ENCODE peak calls at places on chromosome 20, in seven cellular contexts. One of them, this sample, is unnamed. For H3K4me1, the result is how much of the 10 kb centered on the place peaks cover.

GRCh38 chr20:60203451-60203850 is 245.2 kb downstream of the CDH26 start:
- DNase-seq in heart right ventricle: no peak
- DNase-seq in lower lobe of right lung: no peak
- DNase-seq in gastrocnemius medialis: no peak
- DNase-seq in NT2/D1: no peak
- DNase-seq in OCI-LY7: no peak
- DNase-seq in pancreas: no peak
- DNase-seq in this sample: no peak

GRCh38 chr20:49405062-49405683 is 77.3 kb downstream of the KCNB1 start:
- DNase-seq in heart right ventricle: no peak
- DNase-seq in lower lobe of right lung: no peak
- DNase-seq in gastrocnemius medialis: no peak
- DNase-seq in NT2/D1: no peak
- DNase-seq in OCI-LY7: no peak
- DNase-seq in pancreas: no peak
- DNase-seq in this sample: no peak

GRCh38 chr20:32547753-32548034 is 37.4 kb downstream of the NOL4L start:
- DNase-seq in heart right ventricle: no peak
- DNase-seq in lower lobe of right lung: no peak
- DNase-seq in gastrocnemius medialis: no peak
- DNase-seq in NT2/D1: no peak
- DNase-seq in OCI-LY7: no peak
- DNase-seq in pancreas: no peak
- DNase-seq in this sample: no peak

GRCh38 chr20:41180599-41181333 is 43.4 kb downstream of the PLCG1 start:
- DNase-seq in heart right ventricle: peak
- DNase-seq in lower lobe of right lung: peak
- DNase-seq in gastrocnemius medialis: peak
- DNase-seq in NT2/D1: no peak
- DNase-seq in OCI-LY7: no peak
- DNase-seq in pancreas: no peak
- DNase-seq in this sample: no peak

GRCh38 chr20:62219101-62219991 is 732 bp downstream of the HRH3 start:
- DNase-seq in heart right ventricle: no peak
- DNase-seq in lower lobe of right lung: no peak
- DNase-seq in gastrocnemius medialis: no peak
- DNase-seq in NT2/D1: no peak
- DNase-seq in OCI-LY7: no peak
- DNase-seq in pancreas: no peak
- DNase-seq in this sample: no peak

GRCh38 chr20:48783533-48784272 is 44.1 kb downstream of the PREX1 start:
- DNase-seq in heart right ventricle: no peak
- DNase-seq in lower lobe of right lung: no peak
- DNase-seq in gastrocnemius medialis: no peak
- DNase-seq in NT2/D1: no peak
- DNase-seq in OCI-LY7: peak
- DNase-seq in pancreas: peak
- DNase-seq in this sample: no peak

GRCh38 chr20:53581444-53582311 is 12.0 kb downstream of the ZNF217 start:
- DNase-seq in heart right ventricle: no peak
- DNase-seq in lower lobe of right lung: peak
- DNase-seq in gastrocnemius medialis: no peak
- DNase-seq in NT2/D1: no peak
- DNase-seq in OCI-LY7: peak
- DNase-seq in pancreas: no peak
- DNase-seq in this sample: no peak

GRCh38 chr20:37534401-37535157 is 6.9 kb upstream of the BLCAP start:
- DNase-seq in heart right ventricle: peak
- DNase-seq in lower lobe of right lung: no peak
- DNase-seq in gastrocnemius medialis: no peak
- DNase-seq in NT2/D1: peak
- DNase-seq in OCI-LY7: peak
- DNase-seq in pancreas: no peak
- DNase-seq in this sample: peak

GRCh38 chr20:1818895-1819294 is 76.3 kb upstream of the SIRPA start:
- DNase-seq in heart right ventricle: no peak
- DNase-seq in lower lobe of right lung: no peak
- DNase-seq in gastrocnemius medialis: no peak
- DNase-seq in NT2/D1: peak
- DNase-seq in OCI-LY7: no peak
- DNase-seq in pancreas: no peak
- DNase-seq in this sample: peak

GRCh38 chr20:1817577-1818211 is 77.5 kb upstream of the SIRPA start:
- DNase-seq in heart right ventricle: no peak
- DNase-seq in lower lobe of right lung: no peak
- DNase-seq in gastrocnemius medialis: no peak
- DNase-seq in NT2/D1: no peak
- DNase-seq in OCI-LY7: no peak
- DNase-seq in pancreas: no peak
- DNase-seq in this sample: no peak

GRCh38 chr20:1818247-1818840 is 76.9 kb upstream of the SIRPA start:
- DNase-seq in heart right ventricle: no peak
- DNase-seq in lower lobe of right lung: no peak
- DNase-seq in gastrocnemius medialis: no peak
- DNase-seq in NT2/D1: no peak
- DNase-seq in OCI-LY7: no peak
- DNase-seq in pancreas: no peak
- DNase-seq in this sample: no peak

GRCh38 chr20:1820137-1821074 is 74.8 kb upstream of the SIRPA start:
- DNase-seq in heart right ventricle: no peak
- DNase-seq in lower lobe of right lung: peak
- DNase-seq in gastrocnemius medialis: no peak
- DNase-seq in NT2/D1: no peak
- DNase-seq in OCI-LY7: no peak
- DNase-seq in pancreas: no peak
- DNase-seq in this sample: no peak

DNA sequence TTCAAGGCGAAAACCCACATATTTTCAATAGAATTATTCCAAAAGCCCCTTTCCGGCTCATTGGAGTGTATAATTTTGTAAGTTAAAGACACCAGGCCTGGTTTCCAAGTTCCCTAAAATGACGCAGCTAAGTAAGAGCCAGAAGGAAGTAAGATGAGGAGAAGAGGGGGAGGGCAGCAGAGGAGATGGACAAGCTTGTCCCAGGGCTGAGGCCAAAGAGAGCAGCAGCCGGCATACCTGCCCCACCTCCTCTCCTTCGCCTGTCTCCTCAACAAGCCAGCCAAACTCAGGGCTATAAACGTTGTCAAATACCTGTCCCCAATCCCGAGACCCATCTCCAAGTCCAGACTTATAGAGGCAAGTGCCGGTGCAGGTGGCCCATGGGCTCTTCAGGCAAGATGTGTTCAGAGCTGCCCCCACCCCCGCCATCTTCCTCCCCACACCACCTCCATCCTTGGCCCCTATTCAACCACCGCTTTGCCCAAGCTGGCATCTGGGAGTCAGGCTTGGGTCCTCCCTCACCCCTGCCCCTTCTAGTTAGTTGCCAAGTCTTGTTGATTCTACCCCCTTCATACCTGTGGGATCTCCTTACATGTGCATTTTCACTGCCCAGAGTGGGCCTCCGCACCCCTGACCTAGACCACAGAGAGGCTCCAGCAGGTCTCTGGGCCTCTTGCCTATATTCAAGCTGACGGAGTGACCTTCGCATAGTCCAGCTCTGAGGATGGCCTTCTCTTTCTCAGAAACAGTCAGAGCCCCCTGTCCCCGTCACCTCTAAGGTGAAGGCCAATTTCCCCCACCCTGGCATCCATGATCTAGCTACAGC is 75.7 kb upstream of the SIRPA start:
- DNase-seq in heart right ventricle: no peak
- DNase-seq in lower lobe of right lung: no peak
- DNase-seq in gastrocnemius medialis: peak
- DNase-seq in NT2/D1: peak
- DNase-seq in OCI-LY7: no peak
- DNase-seq in pancreas: no peak
- DNase-seq in this sample: no peak
- H3K4me3 ChIP-seq in heart right ventricle: no peak
- H3K4me3 ChIP-seq in lower lobe of right lung: no peak
- H3K4me3 ChIP-seq in gastrocnemius medialis: no peak
- H3K4me3 ChIP-seq in NT2/D1: no peak
- H3K4me3 ChIP-seq in OCI-LY7: no peak
- H3K4me3 ChIP-seq in pancreas: no peak
- H3K4me3 ChIP-seq in this sample: no peak

GRCh38 chr20:58895796-58896180 is 43.3 kb downstream of the GNAS start:
- DNase-seq in heart right ventricle: no peak
- DNase-seq in lower lobe of right lung: no peak
- DNase-seq in gastrocnemius medialis: peak
- DNase-seq in NT2/D1: no peak
- DNase-seq in OCI-LY7: no peak
- DNase-seq in pancreas: no peak
- DNase-seq in this sample: no peak

GRCh38 chr20:58898629-58899028 is 46.1 kb downstream of the GNAS start:
- DNase-seq in heart right ventricle: no peak
- DNase-seq in lower lobe of right lung: no peak
- DNase-seq in gastrocnemius medialis: no peak
- DNase-seq in NT2/D1: no peak
- DNase-seq in OCI-LY7: no peak
- DNase-seq in pancreas: no peak
- DNase-seq in this sample: no peak

GRCh38 chr20:58896820-58897219 is 44.3 kb downstream of the GNAS start:
- DNase-seq in heart right ventricle: no peak
- DNase-seq in lower lobe of right lung: no peak
- DNase-seq in gastrocnemius medialis: no peak
- DNase-seq in NT2/D1: no peak
- DNase-seq in OCI-LY7: no peak
- DNase-seq in pancreas: no peak
- DNase-seq in this sample: no peak

GRCh38 chr20:58899518-58899917 is 47.0 kb downstream of the GNAS start:
- DNase-seq in heart right ventricle: no peak
- DNase-seq in lower lobe of right lung: no peak
- DNase-seq in gastrocnemius medialis: no peak
- DNase-seq in NT2/D1: no peak
- DNase-seq in OCI-LY7: no peak
- DNase-seq in pancreas: no peak
- DNase-seq in this sample: no peak

GRCh38 chr20:58897493-58897892 is 45.0 kb downstream of the GNAS start:
- DNase-seq in heart right ventricle: no peak
- DNase-seq in lower lobe of right lung: no peak
- DNase-seq in gastrocnemius medialis: no peak
- DNase-seq in NT2/D1: no peak
- DNase-seq in OCI-LY7: no peak
- DNase-seq in pancreas: no peak
- DNase-seq in this sample: no peak
- H3K4me1 ChIP-seq in heart right ventricle: half or more
- H3K4me1 ChIP-seq in lower lobe of right lung: half or more
- H3K4me1 ChIP-seq in gastrocnemius medialis: half or more
- H3K4me1 ChIP-seq in NT2/D1: under half
- H3K4me1 ChIP-seq in OCI-LY7: under half
- H3K4me1 ChIP-seq in pancreas: under half
- H3K4me1 ChIP-seq in this sample: under half

DNA sequence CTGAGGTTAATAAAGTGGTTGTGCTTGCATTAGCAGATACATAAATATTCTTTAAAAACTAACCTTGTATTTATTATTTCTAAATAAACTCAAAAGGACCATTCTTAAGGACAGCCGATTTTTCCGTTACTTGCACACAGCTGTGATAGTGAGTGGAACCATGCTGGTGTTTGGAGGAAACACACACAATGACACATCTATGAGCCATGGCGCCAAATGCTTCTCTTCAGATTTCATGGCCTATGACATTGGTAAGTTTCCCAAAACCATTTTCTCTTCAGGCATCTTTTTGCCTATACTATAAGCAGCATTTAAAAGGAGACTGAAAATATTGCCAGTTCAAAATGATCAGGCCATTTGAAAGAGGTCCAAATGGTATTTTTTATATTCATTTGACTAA is 92.3 kb downstream of the ATRN start:
- DNase-seq in heart right ventricle: no peak
- DNase-seq in lower lobe of right lung: no peak
- DNase-seq in gastrocnemius medialis: no peak
- DNase-seq in NT2/D1: no peak
- DNase-seq in OCI-LY7: no peak
- DNase-seq in pancreas: no peak
- DNase-seq in this sample: no peak
- H3K4me3 ChIP-seq in heart right ventricle: no peak
- H3K4me3 ChIP-seq in lower lobe of right lung: no peak
- H3K4me3 ChIP-seq in gastrocnemius medialis: no peak
- H3K4me3 ChIP-seq in NT2/D1: no peak
- H3K4me3 ChIP-seq in OCI-LY7: no peak
- H3K4me3 ChIP-seq in pancreas: no peak
- H3K4me3 ChIP-seq in this sample: no peak

DNA sequence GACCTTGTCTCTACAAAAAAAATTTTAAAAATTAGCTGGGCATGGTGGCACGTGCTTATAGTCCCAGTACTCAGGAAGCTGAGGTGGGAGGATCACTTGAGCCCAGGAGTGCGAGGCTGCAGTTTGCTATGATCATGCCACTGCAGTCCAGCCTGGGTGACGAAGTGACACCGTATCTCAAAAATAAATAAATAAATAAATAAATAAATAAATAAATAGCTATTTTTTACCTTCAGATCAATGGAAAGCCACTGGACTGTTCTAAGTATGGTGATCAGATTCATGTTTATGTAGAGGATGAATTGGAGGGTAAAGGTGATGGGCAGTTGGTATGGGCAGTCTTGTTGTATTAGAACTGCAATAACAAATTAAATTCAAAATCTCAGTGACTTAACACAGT is 24.0 kb downstream of the DSTN start:
- DNase-seq in heart right ventricle: no peak
- DNase-seq in lower lobe of right lung: no peak
- DNase-seq in gastrocnemius medialis: no peak
- DNase-seq in NT2/D1: no peak
- DNase-seq in OCI-LY7: no peak
- DNase-seq in pancreas: no peak
- DNase-seq in this sample: no peak
- H3K4me1 ChIP-seq in heart right ventricle: half or more
- H3K4me1 ChIP-seq in lower lobe of right lung: half or more
- H3K4me1 ChIP-seq in gastrocnemius medialis: under half
- H3K4me1 ChIP-seq in NT2/D1: under half
- H3K4me1 ChIP-seq in OCI-LY7: under half
- H3K4me1 ChIP-seq in pancreas: half or more
- H3K4me1 ChIP-seq in this sample: under half

GRCh38 chr20:9889270-9889981 is 50.5 kb upstream of the PAK5 start:
- DNase-seq in heart right ventricle: no peak
- DNase-seq in lower lobe of right lung: no peak
- DNase-seq in gastrocnemius medialis: no peak
- DNase-seq in NT2/D1: no peak
- DNase-seq in OCI-LY7: no peak
- DNase-seq in pancreas: no peak
- DNase-seq in this sample: no peak
- H3K4me3 ChIP-seq in heart right ventricle: no peak
- H3K4me3 ChIP-seq in lower lobe of right lung: no peak
- H3K4me3 ChIP-seq in gastrocnemius medialis: no peak
- H3K4me3 ChIP-seq in NT2/D1: no peak
- H3K4me3 ChIP-seq in OCI-LY7: peak
- H3K4me3 ChIP-seq in pancreas: no peak
- H3K4me3 ChIP-seq in this sample: no peak

GRCh38 chr20:51333446-51333845 is 209.1 kb downstream of the NFATC2 start:
- DNase-seq in heart right ventricle: no peak
- DNase-seq in lower lobe of right lung: no peak
- DNase-seq in gastrocnemius medialis: no peak
- DNase-seq in NT2/D1: no peak
- DNase-seq in OCI-LY7: no peak
- DNase-seq in pancreas: no peak
- DNase-seq in this sample: no peak
- H3K4me1 ChIP-seq in heart right ventricle: under half
- H3K4me1 ChIP-seq in lower lobe of right lung: under half
- H3K4me1 ChIP-seq in gastrocnemius medialis: under half
- H3K4me1 ChIP-seq in NT2/D1: under half
- H3K4me1 ChIP-seq in OCI-LY7: under half
- H3K4me1 ChIP-seq in pancreas: under half
- H3K4me1 ChIP-seq in this sample: under half

GRCh38 chr20:43942661-43943285 is 28.1 kb downstream of the TOX2 start:
- DNase-seq in heart right ventricle: no peak
- DNase-seq in lower lobe of right lung: no peak
- DNase-seq in gastrocnemius medialis: no peak
- DNase-seq in NT2/D1: no peak
- DNase-seq in OCI-LY7: peak
- DNase-seq in pancreas: no peak
- DNase-seq in this sample: no peak
- H3K4me3 ChIP-seq in heart right ventricle: no peak
- H3K4me3 ChIP-seq in lower lobe of right lung: no peak
- H3K4me3 ChIP-seq in gastrocnemius medialis: no peak
- H3K4me3 ChIP-seq in NT2/D1: no peak
- H3K4me3 ChIP-seq in OCI-LY7: peak
- H3K4me3 ChIP-seq in pancreas: no peak
- H3K4me3 ChIP-seq in this sample: no peak